ENCODE peak calls at places on chromosome 21, in nine cellular contexts. R, M, B, P, Z, N, U, D and Q are unnamed samples.

GRCh38 chr21:46234436-46234950 is 5.9 kb upstream of the LSS start:
- DNase-seq in B (no peak), Z (no peak), M (no peak), D (no peak), P (no peak), N (no peak), R (no peak), U (no peak), Q (no peak)

GRCh38 chr21:31318971-31319370 is 25.1 kb downstream of the TIAM1 start:
- DNase-seq in M (no peak), Z (no peak), D (no peak), U (no peak), P (no peak), R (no peak), B (no peak), N (no peak), Q (no peak)

GRCh38 chr21:35677298-35677841 is 383.0 kb downstream of the SETD4 start:
- DNase-seq in Z (peak; percentile 47), N (no peak), R (no peak), P (no peak), D (peak; percentile 76), B (no peak), M (no peak), U (peak; percentile 41), Q (no peak)

GRCh38 chr21:33029512-33029921 is 3.8 kb downstream of the OLIG2 start:
- DNase-seq in Z (no peak), R (no peak), U (no peak), P (no peak), B (no peak), M (no peak), N (no peak), D (no peak), Q (no peak)

GRCh38 chr21:25838809-25839208 is 104.0 kb downstream of the GABPA start:
- DNase-seq in M (no peak), U (no peak), D (no peak), P (no peak), N (no peak), Z (no peak), B (no peak), R (peak; percentile 6), Q (no peak)

GRCh38 chr21:46188226-46189212 is 4.3 kb upstream of the SPATC1L start:
- DNase-seq in R (peak; percentile 44), P (peak; percentile 74), Z (peak; percentile 88), U (peak; percentile 65), N (no peak), M (no peak), D (no peak), B (peak; percentile 34), Q (no peak)

GRCh38 chr21:15224346-15225086 is 159.7 kb upstream of the NRIP1 start:
- DNase-seq in N (no peak), Z (no peak), R (peak; percentile 95), B (no peak), P (no peak), U (peak; percentile 28), D (no peak), M (no peak), Q (no peak)

GRCh38 chr21:31656199-31657095 is 3.0 kb upstream of the SOD1 start:
- DNase-seq in M (no peak), U (peak; percentile 44), D (no peak), Z (no peak), R (no peak), N (no peak), B (no peak), P (no peak), Q (no peak)

GRCh38 chr21:26941436-26941835 is 25.5 kb downstream of the ADAMTS5 start:
- DNase-seq in B (no peak), N (no peak), Z (no peak), R (no peak), D (no peak), M (no peak), U (no peak), P (no peak), Q (no peak)

GRCh38 chr21:15026370-15026769 is 38.4 kb downstream of the NRIP1 start:
- DNase-seq in M (no peak), U (no peak), D (no peak), N (no peak), Z (no peak), P (no peak), B (no peak), R (no peak), Q (no peak)

GRCh38 chr21:46118871-46119564 is 21.1 kb downstream of the COL6A2 start:
- DNase-seq in U (no peak), D (peak; percentile 12), R (no peak), M (peak; percentile 41), P (peak; percentile 5), B (peak; percentile 20), N (peak; percentile 9), Z (no peak), Q (no peak)

GRCh38 chr21:45826733-45827692 is 154.6 kb upstream of the COL6A1 start:
- DNase-seq in N (no peak), B (no peak), P (no peak), U (no peak), Z (no peak), M (no peak), D (no peak), R (no peak), Q (no peak)

GRCh38 chr21:28554660-28555475 is 437.8 kb downstream of the LTN1 start:
- DNase-seq in B (no peak), R (no peak), Z (no peak), N (no peak), P (no peak), U (no peak), D (no peak), M (no peak), Q (no peak)

GRCh38 chr21:29481081-29481480 is 182.4 kb downstream of the BACH1 start:
- DNase-seq in P (no peak), R (no peak), N (no peak), D (no peak), B (no peak), M (no peak), Z (no peak), U (no peak), Q (no peak)

GRCh38 chr21:44874497-44875331 is 1.2 kb upstream of the PTTG1IP start:
- DNase-seq in U (no peak), N (no peak), M (peak; percentile 85), B (peak; percentile 69), D (peak; percentile 71), Z (peak; percentile 56), P (peak; percentile 75), R (no peak), Q (no peak)

GRCh38 chr21:31173881-31174555 is 135.7 kb upstream of the KRTAP19-8 start:
- DNase-seq in R (peak; percentile 8), N (no peak), Z (no peak), M (peak; percentile 61), B (no peak), D (peak; percentile 31), P (peak; percentile 32), U (no peak), Q (no peak)

GRCh38 chr21:34076835-34077234 is 3.5 kb downstream of the MRPS6 start:
- DNase-seq in P (no peak), Z (no peak), U (no peak), R (no peak), N (no peak), M (no peak), D (no peak), B (no peak), Q (no peak)

GRCh38 chr21:34074283-34075098 is 1.1 kb downstream of the MRPS6 start:
- DNase-seq in P (no peak), Z (no peak), M (no peak), B (no peak), N (no peak), D (peak; percentile 32), U (no peak), R (peak; percentile 27), Q (no peak)

GRCh38 chr21:34073749-34074282 is 438 bp downstream of the MRPS6 start:
- DNase-seq in U (no peak), N (no peak), B (no peak), M (peak; percentile 61), R (no peak), Z (no peak), P (peak; percentile 51), D (no peak), Q (no peak)

GRCh38 chr21:34075760-34076159 is 2.4 kb downstream of the MRPS6 start:
- DNase-seq in Z (no peak), P (no peak), R (peak; percentile 29), M (no peak), B (no peak), D (no peak), N (no peak), U (no peak), Q (no peak)

DNA sequence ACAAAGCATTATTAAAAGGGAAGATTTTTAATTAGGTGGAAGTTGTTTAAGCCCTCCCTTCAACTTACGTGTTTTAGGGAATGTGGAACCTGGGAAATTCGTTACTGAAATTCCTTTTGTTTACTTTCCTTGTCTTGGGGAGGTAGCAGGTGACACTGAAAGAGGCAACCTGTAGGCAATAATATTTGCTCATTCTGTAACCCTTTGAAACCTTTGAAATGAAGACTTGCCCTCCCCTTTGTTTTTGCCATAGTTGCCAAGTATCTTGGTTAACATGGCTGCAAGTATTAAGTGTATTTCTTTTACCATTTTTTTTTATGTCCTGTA is 1.7 kb downstream of the MRPS6 start:
- DNase-seq in D (no peak), Z (no peak), M (no peak), U (no peak), P (no peak), R (no peak), N (no peak), B (no peak), Q (no peak)
- H3K4me1 ChIP-seq in D (peaks cover 7% of the 10 kb centered on the region), Z (no peaks in the 10 kb centered on the region), M (peaks cover 41% of the 10 kb centered on the region), U (peaks cover 33% of the 10 kb centered on the region), P (peaks cover 6% of the 10 kb centered on the region), R (no peaks in the 10 kb centered on the region), N (peaks cover 46% of the 10 kb centered on the region), B (peaks cover 16% of the 10 kb centered on the region), Q (peaks cover 5% of the 10 kb centered on the region)

GRCh38 chr21:39003982-39004775 is 179.1 kb downstream of the PSMG1 start:
- DNase-seq in N (no peak), M (no peak), Z (no peak), D (no peak), B (no peak), P (no peak), U (no peak), R (peak; percentile 84), Q (no peak)
- H3K27ac ChIP-seq in N (no peak overlapping the region), M (peak overlapping the region; percentile 86), Z (peak overlapping the region; percentile 89), D (no peak overlapping the region), B (no peak overlapping the region), P (peak overlapping the region; percentile 84), U (no peak overlapping the region), R (peak overlapping the region; percentile 82), Q (no peak overlapping the region)

GRCh38 chr21:43669828-43670605 is 10.7 kb downstream of the RRP1B start:
- DNase-seq in N (no peak), Z (no peak), R (no peak), U (no peak), D (no peak), M (no peak), P (no peak), B (no peak), Q (no peak)
- H3K4me3 ChIP-seq in N (no peak overlapping the region), Z (no peak overlapping the region), R (no peak overlapping the region), U (no peak overlapping the region), D (no peak overlapping the region), M (no peak overlapping the region), P (no peak overlapping the region), B (no peak overlapping the region), Q (no peak overlapping the region)

DNA sequence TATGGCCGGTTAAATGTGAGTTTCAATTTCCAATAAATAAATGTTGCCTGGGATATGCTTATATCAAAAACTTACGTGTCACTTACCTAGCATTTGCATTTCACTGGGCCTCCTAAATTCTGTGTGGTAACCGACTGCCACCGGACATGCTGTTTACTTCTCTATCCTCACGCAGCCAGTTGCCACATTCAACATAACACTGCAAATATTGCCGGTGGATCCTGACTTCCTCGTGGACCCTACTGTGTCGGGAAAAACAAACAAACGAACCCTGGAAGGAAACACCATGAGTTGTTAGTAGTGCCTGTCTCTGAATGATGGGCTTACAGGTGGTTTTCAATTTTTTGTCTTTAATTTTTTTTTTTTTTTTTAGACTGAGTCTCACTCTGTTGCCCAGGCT is 54.1 kb downstream of the RIPK4 start:
- DNase-seq in N (no peak), P (no peak), M (no peak), U (no peak), Z (no peak), B (no peak), D (no peak), R (no peak), Q (no peak)
- H3K4me1 ChIP-seq in N (no peaks in the 10 kb centered on the region), P (no peaks in the 10 kb centered on the region), M (no peaks in the 10 kb centered on the region), U (peaks cover 57% of the 10 kb centered on the region), Z (no peaks in the 10 kb centered on the region), B (no peaks in the 10 kb centered on the region), D (no peaks in the 10 kb centered on the region), R (no peaks in the 10 kb centered on the region), Q (peaks cover 12% of the 10 kb centered on the region)